ENCODE peak calls at places on chromosomes 6 and 20, in six cellular contexts. H, M, P, D, O and B are unnamed samples.
A peak's percentile ranks its signal among the peaks of the same experiment; 100 is the strongest.

GRCh38 chr6:149043476-149044130 is 273.9 kb upstream of the TAB2 start:
- DNase-seq in H (no peak), O (no peak), P (no peak), M (no peak), D (no peak), B (no peak)

GRCh38 chr6:129507846-129508245 is 202.1 kb downstream of the ARHGAP18 start:
- DNase-seq in O (no peak), D (no peak), M (no peak), H (no peak), P (no peak), B (no peak)

GRCh38 chr6:24513602-24514001 is 18.8 kb downstream of the ALDH5A1 start:
- DNase-seq in D (no peak), P (no peak), O (no peak), H (no peak), M (no peak), B (no peak)

GRCh38 chr6:33781105-33781975 is 7.6 kb downstream of the LEMD2 start:
- DNase-seq in D (no peak), H (no peak), M (peak; percentile 61), P (peak; percentile 25), O (peak; percentile 60), B (peak; percentile 80)

GRCh38 chr6:118485601-118486550 is 62.2 kb upstream of the PLN start:
- DNase-seq in M (no peak), D (no peak), O (peak; percentile 5), H (no peak), P (no peak), B (no peak)

GRCh38 chr6:35341557-35341956 is 801 bp upstream of the PPARD start:
- DNase-seq in D (no peak), O (no peak), M (no peak), H (no peak), P (peak; percentile 19), B (no peak)

GRCh38 chr6:155710704-155711103 is 255.1 kb upstream of the NOX3 start:
- DNase-seq in H (no peak), P (no peak), M (no peak), D (no peak), O (no peak), B (peak; percentile 5)

GRCh38 chr6:105780146-105780860 is 305.8 kb upstream of the PRDM1 start:
- DNase-seq in M (no peak), O (peak; percentile 73), D (no peak), H (no peak), P (peak; percentile 16), B (peak; percentile 30)

GRCh38 chr20:32158351-32158750 is 48.8 kb downstream of the TM9SF4 start:
- DNase-seq in P (no peak), H (no peak), O (no peak), D (no peak), M (no peak), B (no peak)